ENCODE peak calls at places on chromosomes 13 and 19, in ten cellular contexts. One of them, this sample, is unnamed.

GRCh38 chr13:62210951-62211350 is 795.3 kb upstream of the PCDH20 start:
- DNase-seq in progenitor cell of endocrine pancreas: no peak
- DNase-seq in hepatocyte: no peak
- DNase-seq in bronchial epithelial cell: no peak
- DNase-seq in H1: no peak
- DNase-seq in AG04449: no peak
- DNase-seq in nephron progenitor cell: no peak
- DNase-seq in adrenal gland: no peak
- DNase-seq in fibroblast of lung: no peak
- DNase-seq in HFFc6: no peak
- DNase-seq in this sample: no peak

GRCh38 chr19:12779162-12779993 is 4.0 kb upstream of the HOOK2 start:
- DNase-seq in AG04449: no peak
- DNase-seq in bronchial epithelial cell: no peak
- DNase-seq in adrenal gland: peak; percentile 48
- DNase-seq in hepatocyte: peak; percentile 82
- DNase-seq in fibroblast of lung: peak; percentile 93
- DNase-seq in progenitor cell of endocrine pancreas: no peak
- DNase-seq in nephron progenitor cell: no peak
- DNase-seq in H1: no peak
- DNase-seq in HFFc6: no peak
- DNase-seq in this sample: peak; percentile 36

GRCh38 chr19:6086081-6086858 is 24.0 kb downstream of the RFX2 start:
- DNase-seq in H1: no peak
- DNase-seq in hepatocyte: no peak
- DNase-seq in AG04449: no peak
- DNase-seq in bronchial epithelial cell: peak; percentile 89
- DNase-seq in progenitor cell of endocrine pancreas: no peak
- DNase-seq in fibroblast of lung: peak; percentile 73
- DNase-seq in HFFc6: peak; percentile 61
- DNase-seq in nephron progenitor cell: no peak
- DNase-seq in adrenal gland: no peak
- DNase-seq in this sample: no peak

GRCh38 chr13:113776231-113777125 is 17.5 kb downstream of the TMEM255B start:
- DNase-seq in H1: no peak
- DNase-seq in fibroblast of lung: no peak
- DNase-seq in adrenal gland: no peak
- DNase-seq in progenitor cell of endocrine pancreas: no peak
- DNase-seq in hepatocyte: no peak
- DNase-seq in HFFc6: no peak
- DNase-seq in AG04449: no peak
- DNase-seq in bronchial epithelial cell: no peak
- DNase-seq in nephron progenitor cell: no peak
- DNase-seq in this sample: no peak

GRCh38 chr13:37648604-37649003 is 50.0 kb upstream of the POSTN start:
- DNase-seq in adrenal gland: no peak
- DNase-seq in AG04449: peak; percentile 42
- DNase-seq in nephron progenitor cell: no peak
- DNase-seq in HFFc6: peak; percentile 76
- DNase-seq in H1: no peak
- DNase-seq in progenitor cell of endocrine pancreas: no peak
- DNase-seq in bronchial epithelial cell: peak; percentile 29
- DNase-seq in hepatocyte: no peak
- DNase-seq in fibroblast of lung: peak; percentile 72
- DNase-seq in this sample: no peak

GRCh38 chr13:48146636-48147035 is 51.7 kb upstream of the MED4 start:
- DNase-seq in fibroblast of lung: no peak
- DNase-seq in hepatocyte: no peak
- DNase-seq in nephron progenitor cell: no peak
- DNase-seq in adrenal gland: no peak
- DNase-seq in HFFc6: no peak
- DNase-seq in AG04449: no peak
- DNase-seq in H1: no peak
- DNase-seq in progenitor cell of endocrine pancreas: no peak
- DNase-seq in bronchial epithelial cell: no peak
- DNase-seq in this sample: no peak

GRCh38 chr19:45451181-45451849 is 16.5 kb upstream of the FOSB start:
- DNase-seq in progenitor cell of endocrine pancreas: no peak
- DNase-seq in adrenal gland: peak; percentile 50
- DNase-seq in hepatocyte: peak; percentile 62
- DNase-seq in H1: no peak
- DNase-seq in nephron progenitor cell: no peak
- DNase-seq in bronchial epithelial cell: peak; percentile 85
- DNase-seq in fibroblast of lung: peak; percentile 53
- DNase-seq in AG04449: no peak
- DNase-seq in HFFc6: peak; percentile 69
- DNase-seq in this sample: no peak

GRCh38 chr19:5696196-5697021 is 6.3 kb downstream of the RPL36 start:
- DNase-seq in H1: no peak
- DNase-seq in HFFc6: no peak
- DNase-seq in nephron progenitor cell: no peak
- DNase-seq in fibroblast of lung: no peak
- DNase-seq in bronchial epithelial cell: no peak
- DNase-seq in progenitor cell of endocrine pancreas: no peak
- DNase-seq in AG04449: no peak
- DNase-seq in hepatocyte: no peak
- DNase-seq in adrenal gland: peak; percentile 37
- DNase-seq in this sample: no peak

GRCh38 chr19:34834513-34834912 is 61.5 kb upstream of the ZNF599 start:
- DNase-seq in AG04449: no peak
- DNase-seq in progenitor cell of endocrine pancreas: no peak
- DNase-seq in bronchial epithelial cell: no peak
- DNase-seq in adrenal gland: no peak
- DNase-seq in nephron progenitor cell: no peak
- DNase-seq in fibroblast of lung: no peak
- DNase-seq in HFFc6: no peak
- DNase-seq in H1: no peak
- DNase-seq in hepatocyte: no peak
- DNase-seq in this sample: no peak

GRCh38 chr19:51473009-51473707 is 5.2 kb upstream of the CEACAM18 start:
- DNase-seq in AG04449: no peak
- DNase-seq in adrenal gland: peak; percentile 77
- DNase-seq in hepatocyte: peak; percentile 80
- DNase-seq in HFFc6: peak; percentile 58
- DNase-seq in nephron progenitor cell: peak; percentile 77
- DNase-seq in progenitor cell of endocrine pancreas: peak; percentile 65
- DNase-seq in fibroblast of lung: peak; percentile 60
- DNase-seq in H1: peak; percentile 17
- DNase-seq in bronchial epithelial cell: peak; percentile 42
- DNase-seq in this sample: peak; percentile 83

GRCh38 chr19:1373534-1374249 is 10.0 kb upstream of the NDUFS7 start:
- DNase-seq in bronchial epithelial cell: no peak
- DNase-seq in fibroblast of lung: peak; percentile 25
- DNase-seq in hepatocyte: peak; percentile 53
- DNase-seq in H1: no peak
- DNase-seq in adrenal gland: peak; percentile 96
- DNase-seq in AG04449: no peak
- DNase-seq in HFFc6: no peak
- DNase-seq in progenitor cell of endocrine pancreas: no peak
- DNase-seq in nephron progenitor cell: no peak
- DNase-seq in this sample: no peak

GRCh38 chr19:10961073-10961762 is 388 bp downstream of the SMARCA4 start:
- DNase-seq in adrenal gland: peak; percentile 41
- DNase-seq in nephron progenitor cell: no peak
- DNase-seq in hepatocyte: no peak
- DNase-seq in H1: no peak
- DNase-seq in fibroblast of lung: peak; percentile 31
- DNase-seq in bronchial epithelial cell: no peak
- DNase-seq in progenitor cell of endocrine pancreas: no peak
- DNase-seq in HFFc6: no peak
- DNase-seq in AG04449: no peak
- DNase-seq in this sample: peak; percentile 34

GRCh38 chr13:47455581-47455980 is 545.5 kb downstream of the SUCLA2 start:
- DNase-seq in AG04449: no peak
- DNase-seq in bronchial epithelial cell: no peak
- DNase-seq in hepatocyte: no peak
- DNase-seq in progenitor cell of endocrine pancreas: no peak
- DNase-seq in H1: no peak
- DNase-seq in adrenal gland: no peak
- DNase-seq in nephron progenitor cell: no peak
- DNase-seq in fibroblast of lung: no peak
- DNase-seq in HFFc6: peak; percentile 21
- DNase-seq in this sample: no peak

GRCh38 chr19:29336425-29336824 is 123.5 kb upstream of the UQCRFS1 start:
- DNase-seq in nephron progenitor cell: no peak
- DNase-seq in progenitor cell of endocrine pancreas: no peak
- DNase-seq in H1: no peak
- DNase-seq in hepatocyte: no peak
- DNase-seq in AG04449: no peak
- DNase-seq in HFFc6: no peak
- DNase-seq in fibroblast of lung: no peak
- DNase-seq in adrenal gland: no peak
- DNase-seq in bronchial epithelial cell: no peak
- DNase-seq in this sample: no peak

DNA sequence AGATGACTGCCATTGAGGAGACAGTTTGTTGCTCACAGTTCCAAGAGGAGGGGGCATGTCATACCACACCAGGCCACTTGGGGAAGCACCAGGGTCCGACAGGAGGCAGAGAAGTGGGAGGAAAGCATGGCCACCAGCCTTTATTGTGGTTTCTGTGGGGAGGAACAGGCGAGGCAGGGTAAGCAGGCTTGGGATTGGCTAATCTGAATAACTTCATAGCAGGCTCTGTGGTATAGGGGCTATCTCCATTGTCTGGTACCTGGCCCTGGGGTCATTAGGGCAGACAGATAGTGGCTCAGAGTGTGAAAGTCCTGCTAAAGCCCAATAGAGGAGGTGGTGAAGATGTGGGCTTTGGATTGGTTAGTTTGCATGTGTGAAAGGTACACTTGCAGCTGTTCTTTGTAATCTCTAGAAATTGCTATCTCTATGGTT is 35.5 kb downstream of the CBY2 start:
- DNase-seq in adrenal gland: no peak
- DNase-seq in HFFc6: no peak
- DNase-seq in progenitor cell of endocrine pancreas: no peak
- DNase-seq in hepatocyte: no peak
- DNase-seq in bronchial epithelial cell: no peak
- DNase-seq in nephron progenitor cell: no peak
- DNase-seq in H1: no peak
- DNase-seq in AG04449: no peak
- DNase-seq in fibroblast of lung: no peak
- DNase-seq in this sample: no peak
- TF ChIP-seq CTCF in adrenal gland: peak; percentile 3
- TF ChIP-seq CTCF in HFFc6: peak; percentile 18
- TF ChIP-seq CTCF in progenitor cell of endocrine pancreas: peak; percentile 33
- TF ChIP-seq CTCF in hepatocyte: no peak
- TF ChIP-seq CTCF in bronchial epithelial cell: no peak
- TF ChIP-seq CTCF in nephron progenitor cell: peak; percentile 15
- TF ChIP-seq CTCF in H1: peak; percentile 51
- TF ChIP-seq CTCF in AG04449: peak; percentile 22
- TF ChIP-seq CTCF in fibroblast of lung: no peak
- TF ChIP-seq CTCF in this sample: no peak

GRCh38 chr19:55080121-55080914 is 4.6 kb downstream of the EPS8L1 start:
- DNase-seq in HFFc6: no peak
- DNase-seq in adrenal gland: peak; percentile 46
- DNase-seq in progenitor cell of endocrine pancreas: no peak
- DNase-seq in bronchial epithelial cell: peak; percentile 61
- DNase-seq in hepatocyte: peak; percentile 84
- DNase-seq in fibroblast of lung: peak; percentile 59
- DNase-seq in AG04449: no peak
- DNase-seq in H1: no peak
- DNase-seq in nephron progenitor cell: peak; percentile 80
- DNase-seq in this sample: peak; percentile 62
- TF ChIP-seq CTCF in HFFc6: no peak
- TF ChIP-seq CTCF in adrenal gland: no peak
- TF ChIP-seq CTCF in progenitor cell of endocrine pancreas: no peak
- TF ChIP-seq CTCF in bronchial epithelial cell: no peak
- TF ChIP-seq CTCF in hepatocyte: no peak
- TF ChIP-seq CTCF in fibroblast of lung: no peak
- TF ChIP-seq CTCF in AG04449: no peak
- TF ChIP-seq CTCF in H1: no peak
- TF ChIP-seq CTCF in nephron progenitor cell: no peak
- TF ChIP-seq CTCF in this sample: no peak

DNA sequence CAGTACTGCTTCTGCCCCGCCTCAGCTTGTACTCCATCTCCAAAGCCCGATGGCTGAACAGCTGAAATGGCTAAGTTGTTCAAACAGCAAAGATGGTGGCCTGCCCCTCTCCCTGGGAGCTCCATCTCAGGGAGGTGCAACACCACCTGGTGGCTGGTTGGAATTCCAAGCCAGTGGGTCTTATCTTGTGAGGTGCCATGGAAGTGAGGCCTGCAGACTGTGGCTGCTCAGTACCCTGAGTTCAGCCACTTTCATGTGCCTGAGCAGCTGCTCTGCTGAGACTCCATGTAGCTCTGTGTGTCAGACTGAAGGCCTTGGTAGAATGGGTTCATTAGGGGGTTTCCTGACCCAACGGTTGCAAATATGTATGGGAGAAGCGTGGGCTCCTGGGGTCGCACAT is 67.3 kb upstream of the SPRY2 start:
- DNase-seq in hepatocyte: no peak
- DNase-seq in nephron progenitor cell: no peak
- DNase-seq in fibroblast of lung: no peak
- DNase-seq in AG04449: no peak
- DNase-seq in bronchial epithelial cell: no peak
- DNase-seq in H1: no peak
- DNase-seq in HFFc6: no peak
- DNase-seq in progenitor cell of endocrine pancreas: no peak
- DNase-seq in adrenal gland: no peak
- DNase-seq in this sample: no peak
- TF ChIP-seq CTCF in hepatocyte: no peak
- TF ChIP-seq CTCF in nephron progenitor cell: no peak
- TF ChIP-seq CTCF in fibroblast of lung: no peak
- TF ChIP-seq CTCF in AG04449: no peak
- TF ChIP-seq CTCF in bronchial epithelial cell: no peak
- TF ChIP-seq CTCF in H1: peak; percentile 37
- TF ChIP-seq CTCF in HFFc6: peak; percentile 44
- TF ChIP-seq CTCF in progenitor cell of endocrine pancreas: no peak
- TF ChIP-seq CTCF in adrenal gland: no peak
- TF ChIP-seq CTCF in this sample: no peak

GRCh38 chr19:41957161-41957837 is 1.8 kb downstream of the RABAC1 start:
- DNase-seq in nephron progenitor cell: no peak
- DNase-seq in adrenal gland: no peak
- DNase-seq in AG04449: no peak
- DNase-seq in HFFc6: no peak
- DNase-seq in fibroblast of lung: no peak
- DNase-seq in H1: no peak
- DNase-seq in bronchial epithelial cell: no peak
- DNase-seq in hepatocyte: no peak
- DNase-seq in progenitor cell of endocrine pancreas: no peak
- DNase-seq in this sample: no peak

GRCh38 chr19:41956621-41957020 is 2.5 kb downstream of the RABAC1 start:
- DNase-seq in adrenal gland: no peak
- DNase-seq in AG04449: no peak
- DNase-seq in fibroblast of lung: no peak
- DNase-seq in hepatocyte: no peak
- DNase-seq in H1: no peak
- DNase-seq in progenitor cell of endocrine pancreas: no peak
- DNase-seq in HFFc6: no peak
- DNase-seq in nephron progenitor cell: no peak
- DNase-seq in bronchial epithelial cell: no peak
- DNase-seq in this sample: no peak

GRCh38 chr19:41958367-41959055 is 610 bp downstream of the RABAC1 start:
- DNase-seq in nephron progenitor cell: peak; percentile 92
- DNase-seq in progenitor cell of endocrine pancreas: peak; percentile 71
- DNase-seq in adrenal gland: peak; percentile 76
- DNase-seq in bronchial epithelial cell: peak; percentile 54
- DNase-seq in HFFc6: peak; percentile 53
- DNase-seq in H1: peak; percentile 17
- DNase-seq in AG04449: no peak
- DNase-seq in fibroblast of lung: peak; percentile 56
- DNase-seq in hepatocyte: peak; percentile 95
- DNase-seq in this sample: peak; percentile 65

GRCh38 chr19:41957838-41958366 is 1.2 kb downstream of the RABAC1 start:
- DNase-seq in bronchial epithelial cell: peak; percentile 81
- DNase-seq in adrenal gland: peak; percentile 76
- DNase-seq in AG04449: peak; percentile 33
- DNase-seq in HFFc6: peak; percentile 82
- DNase-seq in fibroblast of lung: peak; percentile 78
- DNase-seq in nephron progenitor cell: peak; percentile 75
- DNase-seq in progenitor cell of endocrine pancreas: peak; percentile 60
- DNase-seq in H1: peak; percentile 64
- DNase-seq in hepatocyte: peak; percentile 93
- DNase-seq in this sample: peak; percentile 54

GRCh38 chr19:41955521-41955920 is 3.6 kb downstream of the RABAC1 start:
- DNase-seq in hepatocyte: no peak
- DNase-seq in fibroblast of lung: no peak
- DNase-seq in progenitor cell of endocrine pancreas: no peak
- DNase-seq in bronchial epithelial cell: no peak
- DNase-seq in nephron progenitor cell: no peak
- DNase-seq in H1: no peak
- DNase-seq in HFFc6: no peak
- DNase-seq in adrenal gland: no peak
- DNase-seq in AG04449: no peak
- DNase-seq in this sample: no peak
- TF ChIP-seq CTCF in hepatocyte: no peak
- TF ChIP-seq CTCF in fibroblast of lung: no peak
- TF ChIP-seq CTCF in progenitor cell of endocrine pancreas: no peak
- TF ChIP-seq CTCF in bronchial epithelial cell: no peak
- TF ChIP-seq CTCF in nephron progenitor cell: no peak
- TF ChIP-seq CTCF in H1: no peak
- TF ChIP-seq CTCF in HFFc6: no peak
- TF ChIP-seq CTCF in adrenal gland: no peak
- TF ChIP-seq CTCF in AG04449: no peak
- TF ChIP-seq CTCF in this sample: no peak

This sample was measured in neural crest cell.